ENCODE peak calls at places on chromosomes 2 and 18, in six cellular contexts. One of them, this sample, is unnamed.

GRCh38 chr18:67519582-67519981 is 3.1 kb upstream of the DSEL start:
- DNase-seq in SK-N-SH: no peak
- DNase-seq in upper lobe of right lung: no peak
- DNase-seq in astrocyte of the spinal cord: peak
- DNase-seq in gastrocnemius medialis: no peak
- DNase-seq in endothelial cell: no peak
- DNase-seq in this sample: no peak

GRCh38 chr2:232276739-232277313 is 101.7 kb upstream of the ALPP start:
- DNase-seq in astrocyte of the spinal cord: no peak
- DNase-seq in endothelial cell: no peak
- DNase-seq in upper lobe of right lung: no peak
- DNase-seq in SK-N-SH: no peak
- DNase-seq in gastrocnemius medialis: no peak
- DNase-seq in this sample: no peak

GRCh38 chr2:43238176-43238575 is 11.8 kb upstream of the ZFP36L2 start:
- DNase-seq in astrocyte of the spinal cord: peak
- DNase-seq in gastrocnemius medialis: no peak
- DNase-seq in upper lobe of right lung: no peak
- DNase-seq in endothelial cell: no peak
- DNase-seq in SK-N-SH: no peak
- DNase-seq in this sample: no peak

GRCh38 chr18:9890957-9891356 is 5.2 kb downstream of the TXNDC2 start:
- DNase-seq in astrocyte of the spinal cord: no peak
- DNase-seq in upper lobe of right lung: no peak
- DNase-seq in gastrocnemius medialis: no peak
- DNase-seq in SK-N-SH: no peak
- DNase-seq in endothelial cell: no peak
- DNase-seq in this sample: no peak

GRCh38 chr18:3581890-3582289 is 131.9 kb downstream of the TGIF1 start:
- DNase-seq in astrocyte of the spinal cord: no peak
- DNase-seq in SK-N-SH: peak
- DNase-seq in endothelial cell: no peak
- DNase-seq in gastrocnemius medialis: no peak
- DNase-seq in upper lobe of right lung: no peak
- DNase-seq in this sample: no peak

GRCh38 chr2:129113776-129114175 is 795.1 kb upstream of the HS6ST1 start:
- DNase-seq in SK-N-SH: no peak
- DNase-seq in astrocyte of the spinal cord: no peak
- DNase-seq in gastrocnemius medialis: no peak
- DNase-seq in upper lobe of right lung: no peak
- DNase-seq in endothelial cell: no peak
- DNase-seq in this sample: no peak

GRCh38 chr2:10480359-10480949 is 32.3 kb upstream of the ODC1 start:
- DNase-seq in upper lobe of right lung: no peak
- DNase-seq in astrocyte of the spinal cord: no peak
- DNase-seq in SK-N-SH: no peak
- DNase-seq in endothelial cell: no peak
- DNase-seq in gastrocnemius medialis: no peak
- DNase-seq in this sample: no peak

GRCh38 chr2:113981404-113982134 is 91.7 kb downstream of the ACTR3 start:
- DNase-seq in SK-N-SH: no peak
- DNase-seq in gastrocnemius medialis: no peak
- DNase-seq in astrocyte of the spinal cord: peak
- DNase-seq in upper lobe of right lung: no peak
- DNase-seq in endothelial cell: no peak
- DNase-seq in this sample: no peak

GRCh38 chr2:171174075-171174474 is 13.4 kb upstream of the TLK1 start:
- DNase-seq in gastrocnemius medialis: no peak
- DNase-seq in upper lobe of right lung: no peak
- DNase-seq in SK-N-SH: no peak
- DNase-seq in astrocyte of the spinal cord: no peak
- DNase-seq in endothelial cell: no peak
- DNase-seq in this sample: no peak

GRCh38 chr18:10399465-10399864 is 55.0 kb upstream of the APCDD1 start:
- DNase-seq in gastrocnemius medialis: no peak
- DNase-seq in endothelial cell: no peak
- DNase-seq in SK-N-SH: no peak
- DNase-seq in upper lobe of right lung: no peak
- DNase-seq in astrocyte of the spinal cord: no peak
- DNase-seq in this sample: no peak

GRCh38 chr18:55634545-55634944 is 46.6 kb upstream of the TCF4 start:
- DNase-seq in astrocyte of the spinal cord: peak
- DNase-seq in upper lobe of right lung: no peak
- DNase-seq in endothelial cell: no peak
- DNase-seq in SK-N-SH: no peak
- DNase-seq in gastrocnemius medialis: no peak
- DNase-seq in this sample: no peak

GRCh38 chr2:54763636-54764291 is 40.3 kb downstream of the EML6 start:
- DNase-seq in astrocyte of the spinal cord: no peak
- DNase-seq in SK-N-SH: no peak
- DNase-seq in upper lobe of right lung: no peak
- DNase-seq in endothelial cell: peak
- DNase-seq in gastrocnemius medialis: no peak
- DNase-seq in this sample: peak

GRCh38 chr2:233928594-233929351 is 11.6 kb downstream of the TRPM8 start:
- DNase-seq in upper lobe of right lung: no peak
- DNase-seq in astrocyte of the spinal cord: peak
- DNase-seq in gastrocnemius medialis: no peak
- DNase-seq in endothelial cell: peak
- DNase-seq in SK-N-SH: peak
- DNase-seq in this sample: no peak
- TF ChIP-seq CTCF in upper lobe of right lung: peak
- TF ChIP-seq CTCF in astrocyte of the spinal cord: peak
- TF ChIP-seq CTCF in gastrocnemius medialis: no peak
- TF ChIP-seq CTCF in endothelial cell: peak
- TF ChIP-seq CTCF in SK-N-SH: peak
- TF ChIP-seq CTCF in this sample: peak

DNA sequence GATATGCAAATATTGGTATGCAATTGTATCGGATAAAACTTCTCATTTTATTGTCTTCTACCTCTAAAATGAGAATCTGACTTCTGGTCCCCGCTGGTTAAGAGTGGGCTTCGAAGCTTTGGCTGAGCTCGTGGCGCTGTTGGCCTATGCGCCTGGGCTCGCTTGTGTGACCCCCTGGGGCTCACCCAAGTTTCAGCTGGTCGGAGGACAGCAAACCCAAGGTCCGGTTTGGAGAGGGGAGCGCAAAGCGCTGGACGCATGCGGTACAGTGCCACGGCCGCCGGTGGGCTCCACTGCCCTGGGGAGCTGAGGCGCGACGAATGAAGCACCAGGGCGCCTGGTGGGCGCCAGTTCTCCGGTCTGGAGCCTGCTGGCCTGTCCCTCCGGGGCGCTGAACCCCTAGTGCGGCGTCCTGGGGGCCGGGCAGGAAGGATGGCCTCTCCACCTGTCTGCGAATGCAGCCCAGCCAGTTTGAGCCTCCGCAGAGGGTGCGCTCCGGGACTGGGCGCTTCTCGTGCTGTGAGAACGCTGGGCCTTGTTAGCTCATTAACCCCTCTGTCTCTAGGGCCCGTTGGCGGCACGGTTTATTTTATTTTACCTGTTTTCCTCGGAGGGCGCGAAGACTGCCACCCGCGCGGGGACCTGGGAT is 10.3 kb downstream of the MEIS1 start:
- DNase-seq in astrocyte of the spinal cord: peak
- DNase-seq in endothelial cell: peak
- DNase-seq in gastrocnemius medialis: no peak
- DNase-seq in SK-N-SH: no peak
- DNase-seq in upper lobe of right lung: no peak
- DNase-seq in this sample: no peak
- TF ChIP-seq CTCF in astrocyte of the spinal cord: peak
- TF ChIP-seq CTCF in endothelial cell: peak
- TF ChIP-seq CTCF in gastrocnemius medialis: no peak
- TF ChIP-seq CTCF in SK-N-SH: no peak
- TF ChIP-seq CTCF in upper lobe of right lung: peak
- TF ChIP-seq CTCF in this sample: no peak

GRCh38 chr2:189441709-189442074 is 418 bp downstream of the WDR75 start:
- DNase-seq in gastrocnemius medialis: no peak
- DNase-seq in SK-N-SH: no peak
- DNase-seq in astrocyte of the spinal cord: no peak
- DNase-seq in upper lobe of right lung: no peak
- DNase-seq in endothelial cell: no peak
- DNase-seq in this sample: no peak

GRCh38 chr2:189440947-189441708 is at the start of gene WDR75:
- DNase-seq in astrocyte of the spinal cord: peak
- DNase-seq in upper lobe of right lung: peak
- DNase-seq in gastrocnemius medialis: peak
- DNase-seq in SK-N-SH: peak
- DNase-seq in endothelial cell: peak
- DNase-seq in this sample: peak

GRCh38 chr2:189437931-189438330 is 3.3 kb upstream of the WDR75 start:
- DNase-seq in astrocyte of the spinal cord: no peak
- DNase-seq in endothelial cell: no peak
- DNase-seq in gastrocnemius medialis: no peak
- DNase-seq in upper lobe of right lung: no peak
- DNase-seq in SK-N-SH: no peak
- DNase-seq in this sample: no peak

GRCh38 chr2:189440644-189440946 is 679 bp upstream of the WDR75 start:
- DNase-seq in astrocyte of the spinal cord: no peak
- DNase-seq in endothelial cell: no peak
- DNase-seq in upper lobe of right lung: peak
- DNase-seq in gastrocnemius medialis: no peak
- DNase-seq in SK-N-SH: no peak
- DNase-seq in this sample: no peak

DNA sequence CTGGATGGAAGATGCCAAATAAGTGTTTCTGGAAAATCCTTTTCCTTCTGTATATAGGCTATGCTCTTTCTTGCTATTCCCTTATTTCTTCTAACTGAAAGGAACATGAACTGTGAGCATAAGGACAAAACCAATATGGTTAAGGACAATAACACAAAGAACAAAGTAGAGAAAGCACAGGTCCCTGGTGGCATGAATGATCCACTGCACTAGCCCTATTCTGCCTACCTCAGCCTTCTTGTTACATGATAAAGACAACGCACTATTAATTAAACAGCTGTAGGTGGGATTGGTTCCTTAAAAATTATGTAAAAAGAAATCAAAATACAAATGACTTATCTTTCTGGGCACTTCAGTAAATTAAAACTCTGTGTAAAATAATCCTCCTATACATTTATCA is 1.9 kb upstream of the WDR75 start:
- DNase-seq in astrocyte of the spinal cord: no peak
- DNase-seq in gastrocnemius medialis: no peak
- DNase-seq in endothelial cell: no peak
- DNase-seq in upper lobe of right lung: no peak
- DNase-seq in SK-N-SH: no peak
- DNase-seq in this sample: no peak
- TF ChIP-seq CTCF in astrocyte of the spinal cord: peak
- TF ChIP-seq CTCF in gastrocnemius medialis: no peak
- TF ChIP-seq CTCF in endothelial cell: peak
- TF ChIP-seq CTCF in upper lobe of right lung: no peak
- TF ChIP-seq CTCF in SK-N-SH: peak
- TF ChIP-seq CTCF in this sample: no peak

GRCh38 chr18:59196161-59196560 is 23.8 kb upstream of the GRP start:
- DNase-seq in astrocyte of the spinal cord: no peak
- DNase-seq in upper lobe of right lung: no peak
- DNase-seq in endothelial cell: no peak
- DNase-seq in SK-N-SH: no peak
- DNase-seq in gastrocnemius medialis: no peak
- DNase-seq in this sample: no peak

GRCh38 chr18:59198215-59198614 is 21.7 kb upstream of the GRP start:
- DNase-seq in gastrocnemius medialis: no peak
- DNase-seq in astrocyte of the spinal cord: no peak
- DNase-seq in endothelial cell: no peak
- DNase-seq in SK-N-SH: no peak
- DNase-seq in upper lobe of right lung: no peak
- DNase-seq in this sample: no peak

GRCh38 chr18:59202258-59202820 is 17.6 kb upstream of the GRP start:
- DNase-seq in endothelial cell: no peak
- DNase-seq in SK-N-SH: no peak
- DNase-seq in astrocyte of the spinal cord: no peak
- DNase-seq in gastrocnemius medialis: no peak
- DNase-seq in upper lobe of right lung: no peak
- DNase-seq in this sample: no peak

GRCh38 chr18:59197636-59198035 is 22.3 kb upstream of the GRP start:
- DNase-seq in gastrocnemius medialis: no peak
- DNase-seq in SK-N-SH: no peak
- DNase-seq in endothelial cell: no peak
- DNase-seq in upper lobe of right lung: no peak
- DNase-seq in astrocyte of the spinal cord: no peak
- DNase-seq in this sample: no peak

GRCh38 chr18:59200787-59201186 is 19.2 kb upstream of the GRP start:
- DNase-seq in gastrocnemius medialis: no peak
- DNase-seq in SK-N-SH: no peak
- DNase-seq in endothelial cell: no peak
- DNase-seq in astrocyte of the spinal cord: no peak
- DNase-seq in upper lobe of right lung: no peak
- DNase-seq in this sample: no peak
- TF ChIP-seq CTCF in gastrocnemius medialis: no peak
- TF ChIP-seq CTCF in SK-N-SH: peak
- TF ChIP-seq CTCF in endothelial cell: no peak
- TF ChIP-seq CTCF in astrocyte of the spinal cord: no peak
- TF ChIP-seq CTCF in upper lobe of right lung: no peak
- TF ChIP-seq CTCF in this sample: no peak

DNA sequence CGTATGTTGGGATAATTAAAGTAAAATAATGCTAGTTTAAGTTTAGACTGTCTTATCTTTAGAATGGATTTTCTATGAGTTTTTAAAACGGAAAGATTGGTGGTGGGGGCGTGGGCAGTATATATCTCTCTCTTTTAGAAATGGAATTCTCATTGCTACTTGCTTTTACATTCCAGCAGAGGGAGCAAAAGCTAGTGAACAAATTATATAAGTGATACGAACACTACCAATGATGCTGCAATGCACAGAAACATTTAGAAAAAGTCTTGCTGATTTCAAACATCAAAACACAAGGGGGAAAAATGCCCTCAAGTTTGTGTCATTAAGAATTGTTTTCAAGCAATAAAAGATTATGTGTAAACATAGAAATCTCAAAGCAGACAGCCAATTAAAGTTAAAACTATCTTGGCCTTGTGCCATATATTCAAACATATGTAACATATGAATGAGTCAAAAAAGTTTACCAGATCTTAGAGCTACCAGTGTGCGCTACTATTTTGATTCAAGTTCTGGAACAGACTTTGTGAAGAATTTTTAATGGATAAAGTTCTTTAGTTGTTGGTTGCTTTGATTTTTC is 296.3 kb upstream of the KCNJ3 start:
- DNase-seq in astrocyte of the spinal cord: peak
- DNase-seq in endothelial cell: no peak
- DNase-seq in gastrocnemius medialis: no peak
- DNase-seq in upper lobe of right lung: no peak
- DNase-seq in SK-N-SH: peak
- DNase-seq in this sample: no peak
- TF ChIP-seq CTCF in astrocyte of the spinal cord: peak
- TF ChIP-seq CTCF in endothelial cell: peak
- TF ChIP-seq CTCF in gastrocnemius medialis: no peak
- TF ChIP-seq CTCF in upper lobe of right lung: peak
- TF ChIP-seq CTCF in SK-N-SH: peak
- TF ChIP-seq CTCF in this sample: peak